ENCODE peak calls at places on chromosomes 16 and 17, in four cellular contexts. One of them, this sample, is unnamed.

GRCh38 chr17:14373587-14374259 is 72.8 kb downstream of the HS3ST3B1 start:
- DNase-seq in chondrocyte: no peak
- DNase-seq in type B pancreatic cell: no peak
- DNase-seq in CMK: no peak
- DNase-seq in this sample: no peak

GRCh38 chr17:8475227-8475626 is 39.5 kb downstream of the NDEL1 start:
- DNase-seq in chondrocyte: no peak
- DNase-seq in CMK: no peak
- DNase-seq in type B pancreatic cell: no peak
- DNase-seq in this sample: no peak

GRCh38 chr17:80879723-80880649 is 111.7 kb upstream of the CHMP6 start:
- DNase-seq in type B pancreatic cell: no peak
- DNase-seq in chondrocyte: peak
- DNase-seq in CMK: no peak
- DNase-seq in this sample: peak

GRCh38 chr17:6843241-6843890 is 11.8 kb upstream of the TEKT1 start:
- DNase-seq in CMK: no peak
- DNase-seq in chondrocyte: no peak
- DNase-seq in type B pancreatic cell: no peak
- DNase-seq in this sample: peak

GRCh38 chr16:57633383-57634064 is 5.1 kb downstream of the ADGRG1 start:
- DNase-seq in type B pancreatic cell: no peak
- DNase-seq in CMK: no peak
- DNase-seq in chondrocyte: no peak
- DNase-seq in this sample: no peak

GRCh38 chr17:17952691-17953090 is 19.5 kb downstream of the TOM1L2 start:
- DNase-seq in type B pancreatic cell: no peak
- DNase-seq in CMK: no peak
- DNase-seq in chondrocyte: no peak
- DNase-seq in this sample: no peak

GRCh38 chr16:2482181-2483107 is 7.5 kb downstream of the TBC1D24 start:
- DNase-seq in type B pancreatic cell: no peak
- DNase-seq in chondrocyte: no peak
- DNase-seq in CMK: no peak
- DNase-seq in this sample: no peak

GRCh38 chr17:82613283-82614094 is 34.8 kb downstream of the WDR45B start:
- DNase-seq in chondrocyte: no peak
- DNase-seq in type B pancreatic cell: no peak
- DNase-seq in CMK: no peak
- DNase-seq in this sample: no peak

GRCh38 chr16:47258874-47259461 is 115.2 kb upstream of the NETO2 start:
- DNase-seq in CMK: peak
- DNase-seq in chondrocyte: no peak
- DNase-seq in type B pancreatic cell: no peak
- DNase-seq in this sample: peak

GRCh38 chr17:37493249-37494027 is 3.7 kb downstream of the DUSP14 start:
- DNase-seq in chondrocyte: no peak
- DNase-seq in type B pancreatic cell: no peak
- DNase-seq in CMK: no peak
- DNase-seq in this sample: no peak

GRCh38 chr17:13940858-13941665 is 128.2 kb upstream of the COX10 start:
- DNase-seq in type B pancreatic cell: no peak
- DNase-seq in CMK: peak
- DNase-seq in chondrocyte: no peak
- DNase-seq in this sample: no peak

GRCh38 chr17:64343833-64344637 is 46.6 kb downstream of the PECAM1 start:
- DNase-seq in type B pancreatic cell: no peak
- DNase-seq in chondrocyte: peak
- DNase-seq in CMK: no peak
- DNase-seq in this sample: no peak

This sample was measured in Kasumi-1.